ENCODE peak calls at places on chromosomes 1 and 21, in five cellular contexts. U is osteocyte; X is NCI-H510A treated with DMSO at 0.1 percent for 48 hours; D is stimulated activated naive CD8-positive, alpha-beta T cell treated with anti-CD3 and anti-CD28 coated beads, Interleukin-15, Interleukin-2, amounts not matched to agents 100 U/mL and 50 U/mL, for 24 hours; H is AG04449. N is an unnamed sample.

GRCh38 chr1:94743866-94744265 is 76.3 kb upstream of the SLC44A3 start:
- DNase-seq in U (no peak), X (no peak), D (no peak), H (no peak), N (peak)

GRCh38 chr1:155117610-155118009 is 10.1 kb upstream of the EFNA1 start:
- DNase-seq in U (no peak), X (peak), D (no peak), H (no peak), N (no peak)

GRCh38 chr1:210917560-210918214 is 216.3 kb downstream of the KCNH1 start:
- DNase-seq in U (no peak), X (no peak), D (no peak), H (no peak), N (no peak)

GRCh38 chr1:170410391-170411146 is 121.4 kb upstream of the GORAB start:
- DNase-seq in U (no peak), X (no peak), D (no peak), H (peak), N (no peak)

GRCh38 chr21:45866473-45867010 is 115.0 kb upstream of the COL6A1 start:
- DNase-seq in U (no peak), X (no peak), D (no peak), H (no peak), N (peak)

GRCh38 chr1:174052621-174053020 is 30.5 kb upstream of the RC3H1 start:
- DNase-seq in U (no peak), X (no peak), D (no peak), H (no peak), N (no peak)

GRCh38 chr1:22143065-22143514 is at the start of gene WNT4:
- DNase-seq in U (no peak), X (peak), D (peak), H (no peak), N (no peak)

GRCh38 chr21:25334046-25334730 is 273.1 kb downstream of the MRPL39 start:
- DNase-seq in U (no peak), X (no peak), D (no peak), H (no peak), N (no peak)

GRCh38 chr1:23122023-23122738 is 46.5 kb downstream of the LUZP1 start:
- DNase-seq in U (no peak), X (no peak), D (no peak), H (no peak), N (no peak)

GRCh38 chr1:197633447-197634039 is 141.7 kb downstream of the DENND1B start:
- DNase-seq in U (no peak), X (no peak), D (no peak), H (no peak), N (no peak)

GRCh38 chr1:186811892-186812291 is 16.9 kb upstream of the PLA2G4A start:
- DNase-seq in U (no peak), X (no peak), D (no peak), H (no peak), N (no peak)

GRCh38 chr21:34910396-34910795 is 138.7 kb downstream of the RUNX1 start:
- DNase-seq in U (no peak), X (no peak), D (no peak), H (no peak), N (no peak)

GRCh38 chr1:38133304-38133703 is 86.7 kb upstream of the POU3F1 start:
- DNase-seq in U (no peak), X (no peak), D (no peak), H (no peak), N (peak)

GRCh38 chr1:107250169-107250568 is 109.3 kb downstream of the NTNG1 start:
- DNase-seq in U (no peak), X (peak), D (no peak), H (no peak), N (no peak)

GRCh38 chr1:198713081-198713480 is 74.2 kb downstream of the PTPRC start:
- DNase-seq in U (no peak), X (no peak), D (no peak), H (peak), N (no peak)

N was measured in sigmoid colon.